ENCODE peak calls at places on chromosomes 3 and 15, in ten cellular contexts. One of them, this sample, is unnamed.

GRCh38 chr15:48563944-48564343 is 81.6 kb downstream of the FBN1 start:
- DNase-seq in transverse colon: no peak
- DNase-seq in upper lobe of right lung: no peak
- DNase-seq in sigmoid colon: no peak
- DNase-seq in CD4-positive, alpha-beta T cell: no peak
- DNase-seq in lung: no peak
- DNase-seq in brain microvascular endothelial cell: no peak
- DNase-seq in Panc1: no peak
- DNase-seq in neuronal stem cell: no peak
- DNase-seq in tibial nerve: no peak
- DNase-seq in this sample: no peak

GRCh38 chr3:12969487-12969886 is 103.7 kb downstream of the IQSEC1 start:
- DNase-seq in transverse colon: no peak
- DNase-seq in CD4-positive, alpha-beta T cell: no peak
- DNase-seq in Panc1: no peak
- DNase-seq in tibial nerve: no peak
- DNase-seq in upper lobe of right lung: no peak
- DNase-seq in neuronal stem cell: no peak
- DNase-seq in brain microvascular endothelial cell: no peak
- DNase-seq in sigmoid colon: no peak
- DNase-seq in lung: no peak
- DNase-seq in this sample: no peak

GRCh38 chr3:150737874-150738679 is 24.9 kb downstream of the SIAH2 start:
- DNase-seq in Panc1: no peak
- DNase-seq in upper lobe of right lung: no peak
- DNase-seq in tibial nerve: no peak
- DNase-seq in transverse colon: no peak
- DNase-seq in lung: no peak
- DNase-seq in brain microvascular endothelial cell: peak; percentile 60
- DNase-seq in sigmoid colon: no peak
- DNase-seq in CD4-positive, alpha-beta T cell: no peak
- DNase-seq in neuronal stem cell: no peak
- DNase-seq in this sample: peak; percentile 26

GRCh38 chr3:182644800-182645433 is 148.4 kb upstream of the ATP11B start:
- DNase-seq in neuronal stem cell: no peak
- DNase-seq in sigmoid colon: no peak
- DNase-seq in upper lobe of right lung: no peak
- DNase-seq in lung: no peak
- DNase-seq in tibial nerve: no peak
- DNase-seq in CD4-positive, alpha-beta T cell: no peak
- DNase-seq in Panc1: no peak
- DNase-seq in transverse colon: no peak
- DNase-seq in brain microvascular endothelial cell: no peak
- DNase-seq in this sample: no peak

GRCh38 chr3:37943631-37944242 is 46.8 kb upstream of the VILL start:
- DNase-seq in CD4-positive, alpha-beta T cell: no peak
- DNase-seq in sigmoid colon: peak; percentile 76
- DNase-seq in tibial nerve: no peak
- DNase-seq in transverse colon: no peak
- DNase-seq in lung: no peak
- DNase-seq in brain microvascular endothelial cell: no peak
- DNase-seq in upper lobe of right lung: no peak
- DNase-seq in Panc1: no peak
- DNase-seq in neuronal stem cell: no peak
- DNase-seq in this sample: no peak

GRCh38 chr15:59313703-59314332 is 58.9 kb downstream of the MYO1E start:
- DNase-seq in brain microvascular endothelial cell: no peak
- DNase-seq in lung: peak; percentile 79
- DNase-seq in transverse colon: peak; percentile 93
- DNase-seq in CD4-positive, alpha-beta T cell: no peak
- DNase-seq in upper lobe of right lung: peak; percentile 91
- DNase-seq in neuronal stem cell: no peak
- DNase-seq in Panc1: no peak
- DNase-seq in sigmoid colon: peak; percentile 80
- DNase-seq in tibial nerve: peak; percentile 43
- DNase-seq in this sample: no peak

GRCh38 chr15:97995192-97995591 is 34.7 kb downstream of the ARRDC4 start:
- DNase-seq in tibial nerve: no peak
- DNase-seq in neuronal stem cell: no peak
- DNase-seq in CD4-positive, alpha-beta T cell: no peak
- DNase-seq in lung: no peak
- DNase-seq in sigmoid colon: no peak
- DNase-seq in transverse colon: peak; percentile 47
- DNase-seq in brain microvascular endothelial cell: no peak
- DNase-seq in Panc1: no peak
- DNase-seq in upper lobe of right lung: no peak
- DNase-seq in this sample: no peak

GRCh38 chr3:112637700-112638099 is 3.2 kb downstream of the CCDC80 start:
- DNase-seq in upper lobe of right lung: no peak
- DNase-seq in Panc1: no peak
- DNase-seq in brain microvascular endothelial cell: no peak
- DNase-seq in transverse colon: no peak
- DNase-seq in CD4-positive, alpha-beta T cell: no peak
- DNase-seq in sigmoid colon: peak; percentile 85
- DNase-seq in tibial nerve: no peak
- DNase-seq in neuronal stem cell: no peak
- DNase-seq in lung: no peak
- DNase-seq in this sample: no peak

GRCh38 chr3:8864570-8865350 is 95.3 kb upstream of the OXTR start:
- DNase-seq in transverse colon: no peak
- DNase-seq in neuronal stem cell: no peak
- DNase-seq in tibial nerve: no peak
- DNase-seq in brain microvascular endothelial cell: no peak
- DNase-seq in Panc1: no peak
- DNase-seq in upper lobe of right lung: no peak
- DNase-seq in lung: no peak
- DNase-seq in sigmoid colon: no peak
- DNase-seq in CD4-positive, alpha-beta T cell: no peak
- DNase-seq in this sample: no peak

DNA sequence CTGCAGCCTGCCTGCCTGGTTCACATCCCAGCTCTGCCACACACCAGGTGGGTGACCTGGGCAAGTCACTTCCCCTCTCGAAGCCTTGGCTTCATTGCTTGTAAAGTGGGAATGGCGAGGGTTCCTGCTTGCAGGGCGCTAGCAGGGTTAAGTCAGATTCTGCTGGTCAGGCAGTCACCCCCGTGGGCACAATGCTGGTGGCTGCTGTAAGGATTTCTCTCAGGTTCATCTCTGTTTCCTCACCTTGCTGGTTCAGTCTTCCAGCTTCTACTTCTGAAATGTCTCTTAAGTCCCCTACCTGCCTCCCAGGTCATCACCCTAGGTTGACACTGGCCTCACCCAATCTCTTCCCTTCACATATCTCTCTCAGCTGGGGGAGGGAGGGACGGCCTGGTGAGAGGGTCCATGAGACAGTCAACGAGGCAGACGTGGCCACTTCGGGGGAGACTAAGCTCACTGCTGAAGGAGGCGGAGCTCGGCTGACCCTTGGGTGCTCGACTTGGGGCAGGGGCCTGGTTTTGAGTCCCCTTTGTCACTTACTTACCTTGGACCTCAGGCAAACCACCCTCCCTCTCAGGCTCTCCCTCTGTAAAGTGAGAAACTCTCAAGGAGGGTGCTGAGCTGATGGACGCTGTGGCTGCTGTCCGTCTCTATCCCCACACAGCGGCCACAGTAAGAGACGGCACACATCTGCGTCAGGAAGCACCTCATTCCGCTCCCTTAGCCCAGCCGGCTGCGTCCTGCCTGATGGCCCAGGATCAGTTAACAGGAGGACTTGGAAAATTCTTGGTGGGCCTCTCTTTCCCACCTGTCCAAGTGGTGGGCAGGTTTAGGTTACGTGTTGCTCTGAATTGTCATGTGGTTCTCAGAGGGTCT is 11.4 kb downstream of the CTSH start:
- DNase-seq in transverse colon: no peak
- DNase-seq in tibial nerve: no peak
- DNase-seq in brain microvascular endothelial cell: no peak
- DNase-seq in lung: no peak
- DNase-seq in upper lobe of right lung: no peak
- DNase-seq in neuronal stem cell: no peak
- DNase-seq in Panc1: no peak
- DNase-seq in sigmoid colon: no peak
- DNase-seq in CD4-positive, alpha-beta T cell: no peak
- DNase-seq in this sample: no peak
- H3K27ac ChIP-seq in transverse colon: no peak overlapping the region
- H3K27ac ChIP-seq in tibial nerve: peak overlapping the region; percentile 80
- H3K27ac ChIP-seq in brain microvascular endothelial cell: no peak overlapping the region
- H3K27ac ChIP-seq in lung: no peak overlapping the region
- H3K27ac ChIP-seq in upper lobe of right lung: no peak overlapping the region
- H3K27ac ChIP-seq in neuronal stem cell: no peak overlapping the region
- H3K27ac ChIP-seq in Panc1: peak overlapping the region; percentile 97
- H3K27ac ChIP-seq in sigmoid colon: peak overlapping the region; percentile 40
- H3K27ac ChIP-seq in CD4-positive, alpha-beta T cell: no peak overlapping the region
- H3K27ac ChIP-seq in this sample: no peak overlapping the region

GRCh38 chr15:40330368-40330836 is 6.9 kb downstream of the INAFM2 start:
- DNase-seq in neuronal stem cell: no peak
- DNase-seq in Panc1: no peak
- DNase-seq in CD4-positive, alpha-beta T cell: no peak
- DNase-seq in lung: peak; percentile 90
- DNase-seq in sigmoid colon: peak; percentile 97
- DNase-seq in transverse colon: peak; percentile 58
- DNase-seq in tibial nerve: no peak
- DNase-seq in upper lobe of right lung: peak; percentile 89
- DNase-seq in brain microvascular endothelial cell: no peak
- DNase-seq in this sample: no peak

GRCh38 chr15:40331637-40332036 is 8.1 kb downstream of the INAFM2 start:
- DNase-seq in lung: no peak
- DNase-seq in transverse colon: no peak
- DNase-seq in CD4-positive, alpha-beta T cell: no peak
- DNase-seq in sigmoid colon: no peak
- DNase-seq in neuronal stem cell: no peak
- DNase-seq in upper lobe of right lung: no peak
- DNase-seq in Panc1: no peak
- DNase-seq in tibial nerve: no peak
- DNase-seq in brain microvascular endothelial cell: no peak
- DNase-seq in this sample: no peak

GRCh38 chr15:40329804-40330203 is 6.3 kb downstream of the INAFM2 start:
- DNase-seq in lung: no peak
- DNase-seq in brain microvascular endothelial cell: peak; percentile 70
- DNase-seq in neuronal stem cell: no peak
- DNase-seq in upper lobe of right lung: no peak
- DNase-seq in sigmoid colon: peak; percentile 72
- DNase-seq in Panc1: no peak
- DNase-seq in tibial nerve: no peak
- DNase-seq in CD4-positive, alpha-beta T cell: no peak
- DNase-seq in transverse colon: no peak
- DNase-seq in this sample: no peak

GRCh38 chr15:40332138-40332781 is 8.5 kb downstream of the CCDC9B start:
- DNase-seq in CD4-positive, alpha-beta T cell: no peak
- DNase-seq in brain microvascular endothelial cell: no peak
- DNase-seq in Panc1: no peak
- DNase-seq in upper lobe of right lung: no peak
- DNase-seq in lung: no peak
- DNase-seq in neuronal stem cell: no peak
- DNase-seq in tibial nerve: no peak
- DNase-seq in sigmoid colon: no peak
- DNase-seq in transverse colon: peak; percentile 19
- DNase-seq in this sample: no peak

GRCh38 chr15:40331026-40331425 is 7.5 kb downstream of the INAFM2 start:
- DNase-seq in upper lobe of right lung: no peak
- DNase-seq in sigmoid colon: peak; percentile 65
- DNase-seq in CD4-positive, alpha-beta T cell: no peak
- DNase-seq in tibial nerve: no peak
- DNase-seq in lung: no peak
- DNase-seq in neuronal stem cell: no peak
- DNase-seq in Panc1: no peak
- DNase-seq in brain microvascular endothelial cell: no peak
- DNase-seq in transverse colon: no peak
- DNase-seq in this sample: no peak
- H3K27ac ChIP-seq in upper lobe of right lung: peak overlapping the region; percentile 63
- H3K27ac ChIP-seq in sigmoid colon: peak overlapping the region; percentile 99
- H3K27ac ChIP-seq in CD4-positive, alpha-beta T cell: no peak overlapping the region
- H3K27ac ChIP-seq in tibial nerve: peak overlapping the region; percentile 59
- H3K27ac ChIP-seq in lung: peak overlapping the region; percentile 76
- H3K27ac ChIP-seq in neuronal stem cell: no peak overlapping the region
- H3K27ac ChIP-seq in Panc1: peak overlapping the region; percentile 29
- H3K27ac ChIP-seq in brain microvascular endothelial cell: peak overlapping the region; percentile 80
- H3K27ac ChIP-seq in transverse colon: peak overlapping the region; percentile 97
- H3K27ac ChIP-seq in this sample: no peak overlapping the region

GRCh38 chr3:31953636-31954035 is 27.4 kb downstream of the OSBPL10 start:
- DNase-seq in transverse colon: no peak
- DNase-seq in Panc1: no peak
- DNase-seq in lung: no peak
- DNase-seq in upper lobe of right lung: no peak
- DNase-seq in sigmoid colon: no peak
- DNase-seq in brain microvascular endothelial cell: no peak
- DNase-seq in neuronal stem cell: no peak
- DNase-seq in tibial nerve: no peak
- DNase-seq in CD4-positive, alpha-beta T cell: no peak
- DNase-seq in this sample: no peak
- H3K27ac ChIP-seq in transverse colon: no peak overlapping the region
- H3K27ac ChIP-seq in Panc1: no peak overlapping the region
- H3K27ac ChIP-seq in lung: no peak overlapping the region
- H3K27ac ChIP-seq in upper lobe of right lung: no peak overlapping the region
- H3K27ac ChIP-seq in sigmoid colon: no peak overlapping the region
- H3K27ac ChIP-seq in brain microvascular endothelial cell: no peak overlapping the region
- H3K27ac ChIP-seq in neuronal stem cell: no peak overlapping the region
- H3K27ac ChIP-seq in tibial nerve: no peak overlapping the region
- H3K27ac ChIP-seq in CD4-positive, alpha-beta T cell: no peak overlapping the region
- H3K27ac ChIP-seq in this sample: no peak overlapping the region

GRCh38 chr15:92902723-92903587 is 2.8 kb downstream of the CHD2 start:
- DNase-seq in lung: no peak
- DNase-seq in tibial nerve: no peak
- DNase-seq in sigmoid colon: no peak
- DNase-seq in neuronal stem cell: no peak
- DNase-seq in CD4-positive, alpha-beta T cell: no peak
- DNase-seq in transverse colon: no peak
- DNase-seq in brain microvascular endothelial cell: no peak
- DNase-seq in Panc1: no peak
- DNase-seq in upper lobe of right lung: no peak
- DNase-seq in this sample: no peak
- H3K27ac ChIP-seq in lung: no peak overlapping the region
- H3K27ac ChIP-seq in tibial nerve: peak overlapping the region; percentile 99
- H3K27ac ChIP-seq in sigmoid colon: peak overlapping the region; percentile 94
- H3K27ac ChIP-seq in neuronal stem cell: peak overlapping the region; percentile 70
- H3K27ac ChIP-seq in CD4-positive, alpha-beta T cell: peak overlapping the region; percentile 97
- H3K27ac ChIP-seq in transverse colon: peak overlapping the region; percentile 93
- H3K27ac ChIP-seq in brain microvascular endothelial cell: peak overlapping the region; percentile 98
- H3K27ac ChIP-seq in Panc1: peak overlapping the region; percentile 100
- H3K27ac ChIP-seq in upper lobe of right lung: peak overlapping the region; percentile 99
- H3K27ac ChIP-seq in this sample: peak overlapping the region; percentile 99

DNA sequence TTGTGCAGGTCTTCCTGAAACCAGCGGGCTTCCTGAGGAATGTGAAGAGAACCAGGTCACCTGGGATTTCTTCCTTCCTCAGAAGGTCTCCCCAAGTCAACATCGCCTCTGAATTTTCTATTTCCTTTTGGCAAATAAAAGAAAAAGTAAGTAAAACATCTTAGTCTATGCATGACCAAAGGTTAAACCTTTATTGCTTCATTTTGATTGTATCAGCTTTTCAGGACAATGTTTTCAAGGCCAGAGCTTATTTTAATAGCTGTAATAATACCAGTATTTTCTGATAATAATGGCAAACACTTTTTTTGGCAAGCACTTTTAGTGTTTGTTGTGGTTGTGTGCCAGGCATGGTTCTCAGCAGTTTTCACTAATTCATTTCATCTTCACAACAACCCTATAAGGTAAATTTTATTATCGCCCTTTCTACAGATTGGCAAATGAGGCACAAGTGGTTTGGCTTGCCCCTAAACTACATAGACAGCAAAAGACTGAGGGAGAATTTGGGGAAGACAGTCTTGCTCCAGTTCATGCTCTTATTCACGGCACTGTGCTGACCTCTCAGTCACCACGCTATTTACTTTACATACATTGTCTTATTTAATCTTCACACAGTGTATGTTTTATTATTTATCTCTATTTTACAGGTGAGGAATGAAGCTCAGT is 110.4 kb downstream of the RPL22L1 start:
- DNase-seq in lung: no peak
- DNase-seq in sigmoid colon: no peak
- DNase-seq in brain microvascular endothelial cell: no peak
- DNase-seq in neuronal stem cell: no peak
- DNase-seq in Panc1: no peak
- DNase-seq in tibial nerve: no peak
- DNase-seq in CD4-positive, alpha-beta T cell: no peak
- DNase-seq in upper lobe of right lung: no peak
- DNase-seq in transverse colon: no peak
- DNase-seq in this sample: no peak
- H3K27ac ChIP-seq in lung: no peak overlapping the region
- H3K27ac ChIP-seq in sigmoid colon: no peak overlapping the region
- H3K27ac ChIP-seq in brain microvascular endothelial cell: no peak overlapping the region
- H3K27ac ChIP-seq in neuronal stem cell: no peak overlapping the region
- H3K27ac ChIP-seq in Panc1: peak overlapping the region; percentile 32
- H3K27ac ChIP-seq in tibial nerve: peak overlapping the region; percentile 12
- H3K27ac ChIP-seq in CD4-positive, alpha-beta T cell: no peak overlapping the region
- H3K27ac ChIP-seq in upper lobe of right lung: no peak overlapping the region
- H3K27ac ChIP-seq in transverse colon: no peak overlapping the region
- H3K27ac ChIP-seq in this sample: no peak overlapping the region